ENCODE peak calls at places on chromosomes 13 and 19, in four cellular contexts. U, L, A and J are unnamed samples.

GRCh38 chr19:40802300-40803169 is 3.5 kb downstream of the EGLN2 start:
- DNase-seq in U (no peak), L (no peak), A (no peak), J (no peak)

GRCh38 chr19:51552996-51553725 is 17.9 kb upstream of the ZNF175 start:
- DNase-seq in U (peak; percentile 83), L (peak; percentile 46), A (peak; percentile 55), J (peak; percentile 82)

GRCh38 chr13:99893567-99893966 is 78.0 kb downstream of the ZIC5 start:
- DNase-seq in U (no peak), L (no peak), A (no peak), J (no peak)

GRCh38 chr19:17784201-17785008 is 10.5 kb upstream of the B3GNT3 start:
- DNase-seq in U (peak; percentile 61), L (peak; percentile 48), A (peak; percentile 67), J (peak; percentile 55)

GRCh38 chr13:59409211-59409610 is 754.5 kb downstream of the DIAPH3 start:
- DNase-seq in U (no peak), L (peak; percentile 30), A (no peak), J (peak; percentile 77)

GRCh38 chr13:78595819-78596700 is 7.3 kb downstream of the POU4F1 start:
- DNase-seq in U (no peak), L (no peak), A (no peak), J (no peak)

GRCh38 chr19:1828279-1829238 is 16.5 kb upstream of the ATP8B3 start:
- DNase-seq in U (no peak), L (no peak), A (no peak), J (no peak)

GRCh38 chr13:46386996-46387851 is at the start of gene RUBCNL:
- DNase-seq in U (peak; percentile 24), L (peak; percentile 31), A (peak; percentile 10), J (no peak)

GRCh38 chr19:347946-348861 is 3.6 kb upstream of the MIER2 start:
- DNase-seq in U (no peak), L (no peak), A (peak; percentile 14), J (no peak)

GRCh38 chr19:41821003-41821735 is 23.3 kb downstream of the LYPD4 start:
- DNase-seq in U (no peak), L (no peak), A (peak; percentile 64), J (peak; percentile 15)

GRCh38 chr19:17753976-17754375 is 2.7 kb downstream of the FCHO1 start:
- DNase-seq in U (no peak), L (no peak), A (no peak), J (no peak)

GRCh38 chr19:49677232-49677881 is at the start of gene PRMT1:
- DNase-seq in U (peak; percentile 34), L (no peak), A (peak; percentile 44), J (peak; percentile 50)

GRCh38 chr19:5250127-5250659 is 90.4 kb downstream of the PTPRS start:
- DNase-seq in U (no peak), L (no peak), A (no peak), J (no peak)

GRCh38 chr13:60426075-60426474 is 29.1 kb downstream of the TDRD3 start:
- DNase-seq in U (no peak), L (no peak), A (no peak), J (no peak)

GRCh38 chr13:99429670-99430069 is 71.6 kb upstream of the TM9SF2 start:
- DNase-seq in U (no peak), L (no peak), A (no peak), J (no peak)

GRCh38 chr19:11234486-11235075 is 4.8 kb upstream of the ANGPTL8 start:
- DNase-seq in U (no peak), L (no peak), A (no peak), J (no peak)

GRCh38 chr13:20772401-20773131 is 1.2 kb downstream of the EEF1AKMT1 start:
- DNase-seq in U (no peak), L (peak; percentile 9), A (no peak), J (peak; percentile 13)

GRCh38 chr13:30610311-30610710 is 7.4 kb upstream of the USPL1 start:
- DNase-seq in U (no peak), L (no peak), A (no peak), J (no peak)

GRCh38 chr13:24784319-24784718 is 20.4 kb downstream of the RNF17 start:
- DNase-seq in U (no peak), L (no peak), A (no peak), J (no peak)

GRCh38 chr13:48731957-48732569 is 78.3 kb downstream of the CYSLTR2 start:
- DNase-seq in U (peak; percentile 23), L (peak; percentile 12), A (no peak), J (no peak)

GRCh38 chr19:35212241-35212640 is 16.3 kb downstream of the FAM187B start:
- DNase-seq in U (no peak), L (no peak), A (no peak), J (no peak)

GRCh38 chr19:46609511-46610412 is 8.6 kb downstream of the CALM3 start:
- DNase-seq in U (no peak), L (no peak), A (no peak), J (no peak)

GRCh38 chr13:35768126-35768525 is 291.6 kb upstream of the MAB21L1 start:
- DNase-seq in U (no peak), L (no peak), A (no peak), J (peak; percentile 55)

GRCh38 chr19:16520074-16520973 is 21.9 kb downstream of the CHERP start:
- DNase-seq in U (no peak), L (no peak), A (no peak), J (no peak)

GRCh38 chr19:58182577-58182988 is 278 bp upstream of the ZNF274 start:
- DNase-seq in U (no peak), L (no peak), A (no peak), J (no peak)

GRCh38 chr19:5343848-5344247 is 3.2 kb upstream of the PTPRS start:
- DNase-seq in U (no peak), L (peak; percentile 81), A (no peak), J (no peak)

GRCh38 chr13:65911546-65912193 is 1318.5 kb downstream of the PCDH9 start:
- DNase-seq in U (no peak), L (peak; percentile 12), A (no peak), J (no peak)

GRCh38 chr19:40807147-40808020 is 8.4 kb downstream of the EGLN2 start:
- DNase-seq in U (no peak), L (no peak), A (peak; percentile 15), J (no peak)

GRCh38 chr19:48658483-48658882 is 12.5 kb upstream of the CA11 start:
- DNase-seq in U (no peak), L (no peak), A (no peak), J (no peak)

GRCh38 chr13:83184819-83185218 is 697.5 kb downstream of the SLITRK1 start:
- DNase-seq in U (no peak), L (peak; percentile 42), A (no peak), J (no peak)

GRCh38 chr19:14434543-14435319 is 1.6 kb downstream of the PKN1 start:
- DNase-seq in U (no peak), L (peak; percentile 77), A (peak; percentile 84), J (peak; percentile 66)

GRCh38 chr13:28413999-28414398 is 80.9 kb downstream of the FLT1 start:
- DNase-seq in U (no peak), L (no peak), A (no peak), J (no peak)

GRCh38 chr19:3478409-3479176 is 1.7 kb downstream of the SMIM24 start:
- DNase-seq in U (no peak), L (no peak), A (no peak), J (no peak)

GRCh38 chr19:48490980-48491792 is 20.4 kb downstream of the LMTK3 start:
- DNase-seq in U (no peak), L (no peak), A (peak; percentile 51), J (no peak)

GRCh38 chr19:33647146-33647545 is 25.4 kb downstream of the CHST8 start:
- DNase-seq in U (no peak), L (no peak), A (no peak), J (no peak)